ENCODE peak calls at places on chromosomes 6 and 20, in four cellular contexts. One of them, this sample, is unnamed.

GRCh38 chr20:18284805-18285533 is 3.4 kb upstream of the ZNF133 start:
- DNase-seq in Calu3: no peak
- DNase-seq in RWPE1: no peak
- DNase-seq in BE2C: no peak
- DNase-seq in this sample: no peak

GRCh38 chr6:144500886-144501285 is 215.8 kb downstream of the UTRN start:
- DNase-seq in RWPE1: no peak
- DNase-seq in Calu3: no peak
- DNase-seq in BE2C: no peak
- DNase-seq in this sample: no peak

GRCh38 chr6:150723857-150724256 is 124.2 kb downstream of the PLEKHG1 start:
- DNase-seq in RWPE1: no peak
- DNase-seq in Calu3: no peak
- DNase-seq in BE2C: peak
- DNase-seq in this sample: no peak

GRCh38 chr6:14476793-14477531 is 359.4 kb downstream of the CD83 start:
- DNase-seq in RWPE1: no peak
- DNase-seq in Calu3: no peak
- DNase-seq in BE2C: no peak
- DNase-seq in this sample: no peak

GRCh38 chr20:41142914-41143313 is 5.6 kb downstream of the PLCG1 start:
- DNase-seq in RWPE1: no peak
- DNase-seq in Calu3: no peak
- DNase-seq in BE2C: no peak
- DNase-seq in this sample: no peak

GRCh38 chr6:139855741-139856206 is 481.3 kb upstream of the CITED2 start:
- DNase-seq in BE2C: no peak
- DNase-seq in RWPE1: no peak
- DNase-seq in Calu3: no peak
- DNase-seq in this sample: no peak

GRCh38 chr6:39792501-39793450 is 600 bp downstream of the DAAM2 start:
- DNase-seq in Calu3: no peak
- DNase-seq in BE2C: no peak
- DNase-seq in RWPE1: no peak
- DNase-seq in this sample: no peak

GRCh38 chr6:158853072-158853871 is 34.1 kb upstream of the EZR start:
- DNase-seq in BE2C: no peak
- DNase-seq in Calu3: peak
- DNase-seq in RWPE1: peak
- DNase-seq in this sample: no peak

GRCh38 chr6:133099573-133099972 is 141.6 kb upstream of the EYA4 start:
- DNase-seq in BE2C: no peak
- DNase-seq in Calu3: peak
- DNase-seq in RWPE1: peak
- DNase-seq in this sample: no peak

GRCh38 chr6:52922161-52922560 is 12.7 kb upstream of the GSTA3 start:
- DNase-seq in BE2C: no peak
- DNase-seq in RWPE1: no peak
- DNase-seq in Calu3: no peak
- DNase-seq in this sample: no peak

GRCh38 chr6:170206931-170207431 is 83.9 kb downstream of the DLL1 start:
- DNase-seq in BE2C: no peak
- DNase-seq in RWPE1: no peak
- DNase-seq in Calu3: no peak
- DNase-seq in this sample: no peak

GRCh38 chr20:32153156-32153665 is 43.7 kb downstream of the TM9SF4 start:
- DNase-seq in Calu3: no peak
- DNase-seq in RWPE1: no peak
- DNase-seq in BE2C: no peak
- DNase-seq in this sample: no peak

GRCh38 chr6:160678230-160678629 is 14.2 kb upstream of the LPA start:
- DNase-seq in Calu3: no peak
- DNase-seq in BE2C: no peak
- DNase-seq in RWPE1: peak
- DNase-seq in this sample: no peak

GRCh38 chr6:160678744-160679401 is 14.8 kb upstream of the LPA start:
- DNase-seq in BE2C: no peak
- DNase-seq in RWPE1: no peak
- DNase-seq in Calu3: no peak
- DNase-seq in this sample: no peak

GRCh38 chr6:160679402-160679769 is 15.3 kb upstream of the LPA start:
- DNase-seq in Calu3: no peak
- DNase-seq in RWPE1: no peak
- DNase-seq in BE2C: peak
- DNase-seq in this sample: no peak
- TF ChIP-seq CTCF in Calu3: no peak
- TF ChIP-seq CTCF in RWPE1: no peak
- TF ChIP-seq CTCF in BE2C: peak
- TF ChIP-seq CTCF in this sample: peak

DNA sequence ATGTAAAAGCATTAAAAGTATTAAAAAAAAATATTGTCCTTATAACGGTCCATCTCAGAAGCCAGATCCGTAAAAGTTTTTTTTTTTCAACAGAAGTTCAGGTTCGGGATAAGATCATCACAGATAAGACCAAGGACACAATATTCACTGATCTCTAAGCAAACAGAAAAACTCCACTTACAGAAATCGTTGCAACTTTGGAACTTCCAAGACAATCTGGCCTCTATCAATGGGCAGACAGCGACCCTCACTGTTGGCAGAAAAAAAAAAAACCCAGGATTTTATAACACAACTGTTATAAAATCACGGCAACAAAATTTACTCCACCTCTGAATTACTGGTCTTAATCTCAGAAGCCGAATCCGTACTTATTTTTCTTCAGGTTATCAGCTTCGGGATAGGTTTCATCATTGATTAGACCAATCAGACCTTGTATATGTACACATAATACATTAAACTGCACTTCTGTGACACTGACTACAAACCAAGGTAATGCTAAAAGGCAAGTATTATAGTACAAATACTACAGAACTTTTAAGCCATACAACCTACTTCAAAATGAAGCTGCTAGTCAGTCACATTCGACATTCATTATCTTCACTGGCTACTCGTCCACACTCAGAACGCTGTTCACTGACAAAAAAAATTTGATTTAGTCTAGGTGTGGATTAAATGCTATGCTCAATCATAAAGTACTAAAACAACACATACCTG is 34.7 kb upstream of the SYNCRIP start:
- DNase-seq in Calu3: no peak
- DNase-seq in BE2C: no peak
- DNase-seq in RWPE1: no peak
- DNase-seq in this sample: no peak
- TF ChIP-seq CTCF in Calu3: no peak
- TF ChIP-seq CTCF in BE2C: peak
- TF ChIP-seq CTCF in RWPE1: peak
- TF ChIP-seq CTCF in this sample: peak

GRCh38 chr6:98467091-98467490 is 367.3 kb upstream of the POU3F2 start:
- DNase-seq in Calu3: no peak
- DNase-seq in BE2C: no peak
- DNase-seq in RWPE1: no peak
- DNase-seq in this sample: no peak
- TF ChIP-seq CTCF in Calu3: no peak
- TF ChIP-seq CTCF in BE2C: no peak
- TF ChIP-seq CTCF in RWPE1: no peak
- TF ChIP-seq CTCF in this sample: no peak

GRCh38 chr20:50627747-50628146 is 63.6 kb downstream of the RIPOR3 start:
- DNase-seq in RWPE1: no peak
- DNase-seq in BE2C: no peak
- DNase-seq in Calu3: no peak
- DNase-seq in this sample: no peak
- TF ChIP-seq CTCF in RWPE1: no peak
- TF ChIP-seq CTCF in BE2C: no peak
- TF ChIP-seq CTCF in Calu3: no peak
- TF ChIP-seq CTCF in this sample: no peak

DNA sequence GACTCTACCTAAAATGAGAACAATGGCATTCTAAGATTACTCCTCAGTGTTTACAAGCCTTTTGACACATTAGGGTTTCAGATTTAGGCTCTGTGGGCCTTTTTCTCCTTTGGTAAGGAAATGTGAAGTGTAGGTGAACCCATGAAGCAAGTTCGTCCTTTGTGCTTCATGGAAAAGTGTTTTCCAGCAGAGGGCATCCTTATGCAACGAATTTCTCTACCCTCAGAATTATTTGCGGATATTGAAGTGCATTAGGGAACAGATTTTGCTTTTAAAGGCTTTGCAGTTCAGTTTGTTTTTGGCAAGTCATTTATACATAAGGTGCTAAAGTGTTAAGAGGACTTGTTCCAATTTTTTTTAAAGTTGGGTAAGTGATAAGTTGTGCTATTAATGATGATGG is 55.7 kb upstream of the FERMT1 start:
- DNase-seq in BE2C: no peak
- DNase-seq in RWPE1: peak
- DNase-seq in Calu3: no peak
- DNase-seq in this sample: peak
- TF ChIP-seq CTCF in BE2C: peak
- TF ChIP-seq CTCF in RWPE1: peak
- TF ChIP-seq CTCF in Calu3: no peak
- TF ChIP-seq CTCF in this sample: peak

GRCh38 chr20:47080365-47080764 is 185.7 kb downstream of the EYA2 start:
- DNase-seq in RWPE1: no peak
- DNase-seq in BE2C: no peak
- DNase-seq in Calu3: no peak
- DNase-seq in this sample: no peak

GRCh38 chr20:47075263-47075662 is 180.6 kb downstream of the EYA2 start:
- DNase-seq in Calu3: no peak
- DNase-seq in BE2C: no peak
- DNase-seq in RWPE1: no peak
- DNase-seq in this sample: no peak

GRCh38 chr20:47073766-47074475 is 179.3 kb downstream of the EYA2 start:
- DNase-seq in Calu3: no peak
- DNase-seq in RWPE1: no peak
- DNase-seq in BE2C: no peak
- DNase-seq in this sample: no peak

GRCh38 chr20:47079047-47079446 is 184.4 kb downstream of the EYA2 start:
- DNase-seq in RWPE1: no peak
- DNase-seq in BE2C: no peak
- DNase-seq in Calu3: no peak
- DNase-seq in this sample: no peak
- TF ChIP-seq CTCF in RWPE1: peak
- TF ChIP-seq CTCF in BE2C: no peak
- TF ChIP-seq CTCF in Calu3: no peak
- TF ChIP-seq CTCF in this sample: no peak

DNA sequence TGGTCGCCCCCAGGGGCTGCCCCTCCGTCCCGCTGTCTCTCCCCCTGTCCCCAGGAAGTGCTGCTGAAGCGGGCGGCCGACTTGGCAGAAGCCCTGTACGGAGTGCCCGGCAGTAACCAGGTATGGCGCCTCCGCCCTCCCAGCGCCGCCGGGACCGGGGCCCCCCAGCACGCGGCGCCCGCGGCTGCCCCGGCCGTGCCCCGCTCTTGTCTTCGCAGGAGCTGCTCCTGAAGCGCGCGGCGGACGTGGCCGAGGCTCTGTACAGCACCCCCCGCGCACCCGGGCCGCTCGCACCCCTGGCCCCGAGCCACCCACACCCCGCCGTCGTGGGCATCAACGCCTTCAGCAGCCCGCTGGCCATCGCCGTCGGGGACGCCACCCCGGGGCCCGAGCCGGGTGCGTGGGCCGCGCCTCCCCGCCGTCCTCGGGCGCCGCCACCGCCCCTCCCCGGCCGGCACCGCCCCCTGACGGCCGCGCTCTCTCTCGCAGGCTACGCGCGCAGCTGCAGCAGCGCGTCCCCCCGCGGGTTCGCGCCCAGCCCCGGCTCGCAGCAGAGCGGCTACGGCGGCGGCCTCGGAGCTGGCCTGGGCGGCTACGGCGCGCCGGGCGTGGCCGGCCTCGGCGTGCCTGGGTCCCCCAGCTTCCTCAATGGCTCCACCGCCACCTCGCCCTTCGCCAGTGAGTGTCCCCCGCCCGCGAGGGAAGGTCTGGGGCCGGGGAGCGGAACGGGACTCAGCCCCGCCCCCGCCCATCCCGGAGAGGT is 48.4 kb downstream of the CPXM1 start:
- DNase-seq in BE2C: no peak
- DNase-seq in Calu3: peak
- DNase-seq in RWPE1: no peak
- DNase-seq in this sample: no peak
- TF ChIP-seq CTCF in BE2C: no peak
- TF ChIP-seq CTCF in Calu3: no peak
- TF ChIP-seq CTCF in RWPE1: no peak
- TF ChIP-seq CTCF in this sample: peak

DNA sequence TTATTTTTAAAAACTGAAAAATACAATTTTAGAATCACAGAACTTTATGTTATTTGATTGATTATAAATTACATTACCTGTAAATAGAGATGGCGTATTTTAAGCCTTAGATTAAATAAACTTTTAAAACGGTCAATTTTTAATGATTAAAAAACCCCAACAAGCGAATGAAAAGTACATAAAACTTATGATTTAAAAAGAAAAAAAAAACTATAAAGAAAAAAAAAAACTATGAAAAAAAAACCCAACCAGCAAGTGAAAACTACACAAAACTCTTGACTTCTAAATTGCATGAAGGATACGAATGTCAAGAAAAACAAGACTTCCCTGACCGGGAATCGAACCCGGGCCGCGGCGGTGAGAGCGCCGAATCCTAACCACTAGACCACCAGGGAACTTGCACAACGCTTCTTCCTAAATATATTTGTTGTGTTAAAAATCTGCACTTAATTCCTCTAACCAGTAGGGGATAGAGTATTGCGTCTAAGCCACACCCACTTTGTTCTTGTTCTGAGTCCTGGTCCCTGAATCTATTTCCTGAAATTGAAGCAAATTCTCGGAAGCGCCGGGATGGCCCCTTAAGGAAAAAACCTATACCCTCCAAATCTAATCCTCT is 10.7 kb upstream of the NCOA7 start:
- DNase-seq in RWPE1: peak
- DNase-seq in BE2C: peak
- DNase-seq in Calu3: peak
- DNase-seq in this sample: peak
- TF ChIP-seq CTCF in RWPE1: no peak
- TF ChIP-seq CTCF in BE2C: no peak
- TF ChIP-seq CTCF in Calu3: no peak
- TF ChIP-seq CTCF in this sample: no peak